ENCODE peak calls at places on chromosome 10, in five cellular contexts. One of them, this sample, is unnamed.

GRCh38 chr10:117619710-117620405 is 77.3 kb downstream of the EMX2 start:
- DNase-seq in uterus: no peak
- DNase-seq in colonic mucosa: no peak
- DNase-seq in Calu3: no peak
- DNase-seq in psoas muscle: no peak
- DNase-seq in this sample: peak

GRCh38 chr10:78312197-78313046 is 278.8 kb downstream of the RPS24 start:
- DNase-seq in uterus: peak
- DNase-seq in colonic mucosa: peak
- DNase-seq in Calu3: no peak
- DNase-seq in psoas muscle: no peak
- DNase-seq in this sample: peak

GRCh38 chr10:131053192-131053591 is 258.3 kb downstream of the TCERG1L start:
- DNase-seq in uterus: no peak
- DNase-seq in colonic mucosa: no peak
- DNase-seq in Calu3: no peak
- DNase-seq in psoas muscle: no peak
- DNase-seq in this sample: no peak

GRCh38 chr10:14583252-14583651 is 191.4 kb downstream of the FAM107B start:
- DNase-seq in uterus: no peak
- DNase-seq in colonic mucosa: no peak
- DNase-seq in Calu3: no peak
- DNase-seq in psoas muscle: no peak
- DNase-seq in this sample: no peak

GRCh38 chr10:27893320-27894014 is 105.4 kb downstream of the ODAD2 start:
- DNase-seq in uterus: no peak
- DNase-seq in colonic mucosa: no peak
- DNase-seq in Calu3: peak
- DNase-seq in psoas muscle: no peak
- DNase-seq in this sample: no peak

GRCh38 chr10:119250641-119251314 is 43.4 kb downstream of the GRK5 start:
- DNase-seq in uterus: no peak
- DNase-seq in colonic mucosa: no peak
- DNase-seq in Calu3: no peak
- DNase-seq in psoas muscle: no peak
- DNase-seq in this sample: no peak

GRCh38 chr10:30432631-30433285 is 1.2 kb upstream of the MAP3K8 start:
- DNase-seq in uterus: peak
- DNase-seq in colonic mucosa: peak
- DNase-seq in Calu3: no peak
- DNase-seq in psoas muscle: peak
- DNase-seq in this sample: no peak

GRCh38 chr10:77177589-77177988 is 460.0 kb downstream of the KCNMA1 start:
- DNase-seq in uterus: no peak
- DNase-seq in colonic mucosa: no peak
- DNase-seq in Calu3: no peak
- DNase-seq in psoas muscle: no peak
- DNase-seq in this sample: no peak

GRCh38 chr10:77179015-77179695 is 458.5 kb downstream of the KCNMA1 start:
- DNase-seq in uterus: peak
- DNase-seq in colonic mucosa: no peak
- DNase-seq in Calu3: no peak
- DNase-seq in psoas muscle: peak
- DNase-seq in this sample: no peak

GRCh38 chr10:3805791-3806381 is 20.9 kb upstream of the KLF6 start:
- DNase-seq in uterus: peak
- DNase-seq in colonic mucosa: no peak
- DNase-seq in Calu3: peak
- DNase-seq in psoas muscle: peak
- DNase-seq in this sample: no peak

GRCh38 chr10:6512182-6512581 is 67.9 kb downstream of the PRKCQ start:
- DNase-seq in uterus: no peak
- DNase-seq in colonic mucosa: no peak
- DNase-seq in Calu3: no peak
- DNase-seq in psoas muscle: no peak
- DNase-seq in this sample: no peak

GRCh38 chr10:6511347-6511746 is 68.7 kb downstream of the PRKCQ start:
- DNase-seq in uterus: no peak
- DNase-seq in colonic mucosa: no peak
- DNase-seq in Calu3: no peak
- DNase-seq in psoas muscle: no peak
- DNase-seq in this sample: no peak

GRCh38 chr10:6514180-6514579 is 65.9 kb downstream of the PRKCQ start:
- DNase-seq in uterus: no peak
- DNase-seq in colonic mucosa: no peak
- DNase-seq in Calu3: no peak
- DNase-seq in psoas muscle: peak
- DNase-seq in this sample: no peak

GRCh38 chr10:6514844-6515780 is 65.0 kb downstream of the PRKCQ start:
- DNase-seq in uterus: no peak
- DNase-seq in colonic mucosa: no peak
- DNase-seq in Calu3: no peak
- DNase-seq in psoas muscle: no peak
- DNase-seq in this sample: no peak

GRCh38 chr10:6513509-6513908 is 66.6 kb downstream of the PRKCQ start:
- DNase-seq in uterus: no peak
- DNase-seq in colonic mucosa: no peak
- DNase-seq in Calu3: no peak
- DNase-seq in psoas muscle: no peak
- DNase-seq in this sample: no peak
- TF ChIP-seq CTCF in uterus: no peak
- TF ChIP-seq CTCF in colonic mucosa: no peak
- TF ChIP-seq CTCF in Calu3: no peak
- TF ChIP-seq CTCF in psoas muscle: no peak
- TF ChIP-seq CTCF in this sample: no peak

GRCh38 chr10:86178401-86179142 is 188.0 kb downstream of the GRID1 start:
- DNase-seq in uterus: no peak
- DNase-seq in colonic mucosa: no peak
- DNase-seq in Calu3: peak
- DNase-seq in psoas muscle: no peak
- DNase-seq in this sample: no peak
- TF ChIP-seq CTCF in uterus: no peak
- TF ChIP-seq CTCF in colonic mucosa: peak
- TF ChIP-seq CTCF in Calu3: peak
- TF ChIP-seq CTCF in psoas muscle: no peak
- TF ChIP-seq CTCF in this sample: peak

DNA sequence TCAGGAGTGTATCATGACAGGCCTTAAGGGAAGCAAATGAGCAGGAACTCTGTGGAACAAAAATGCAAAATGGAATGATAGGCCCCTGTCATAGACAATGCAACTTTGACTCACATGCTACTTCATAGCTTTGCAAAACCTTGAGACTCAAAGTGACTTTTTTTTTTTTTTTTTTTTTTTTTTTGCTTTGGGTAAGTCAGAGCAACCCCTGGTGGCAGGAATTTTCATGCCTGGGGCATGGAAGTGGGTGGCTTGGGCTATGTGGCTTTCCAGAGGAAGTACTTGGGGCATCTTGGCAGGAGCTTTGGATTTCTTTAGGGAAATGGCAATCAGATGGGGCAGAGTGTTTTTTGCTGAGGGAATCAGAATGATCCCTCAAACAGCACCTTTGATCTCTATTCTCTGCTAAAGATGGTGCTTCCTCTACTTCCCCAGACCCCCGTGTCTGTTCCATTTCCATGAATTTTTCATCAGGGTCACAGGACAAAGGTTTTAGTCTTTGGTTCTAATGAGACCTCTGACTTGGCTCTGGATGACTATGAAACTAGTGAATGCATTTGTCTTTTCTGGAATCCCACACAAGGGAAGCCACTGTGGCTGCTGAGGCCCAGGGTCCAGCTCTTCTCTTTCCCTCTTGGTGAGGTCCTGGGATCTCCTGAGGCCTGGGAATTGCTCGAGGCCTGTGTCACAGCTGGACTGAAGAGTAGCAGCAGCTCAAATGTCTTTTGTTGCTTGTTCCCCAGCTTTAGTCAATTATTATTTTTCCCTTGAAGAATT is 62.8 kb downstream of the TACC2 start:
- DNase-seq in uterus: peak
- DNase-seq in colonic mucosa: peak
- DNase-seq in Calu3: peak
- DNase-seq in psoas muscle: peak
- DNase-seq in this sample: no peak
- TF ChIP-seq CTCF in uterus: peak
- TF ChIP-seq CTCF in colonic mucosa: peak
- TF ChIP-seq CTCF in Calu3: peak
- TF ChIP-seq CTCF in psoas muscle: peak
- TF ChIP-seq CTCF in this sample: peak

GRCh38 chr10:73287441-73287840 is 35.0 kb upstream of the MRPS16 start:
- DNase-seq in uterus: no peak
- DNase-seq in colonic mucosa: no peak
- DNase-seq in Calu3: no peak
- DNase-seq in psoas muscle: no peak
- DNase-seq in this sample: no peak

GRCh38 chr10:73293461-73293860 is 41.0 kb upstream of the MRPS16 start:
- DNase-seq in uterus: no peak
- DNase-seq in colonic mucosa: no peak
- DNase-seq in Calu3: no peak
- DNase-seq in psoas muscle: no peak
- DNase-seq in this sample: no peak

DNA sequence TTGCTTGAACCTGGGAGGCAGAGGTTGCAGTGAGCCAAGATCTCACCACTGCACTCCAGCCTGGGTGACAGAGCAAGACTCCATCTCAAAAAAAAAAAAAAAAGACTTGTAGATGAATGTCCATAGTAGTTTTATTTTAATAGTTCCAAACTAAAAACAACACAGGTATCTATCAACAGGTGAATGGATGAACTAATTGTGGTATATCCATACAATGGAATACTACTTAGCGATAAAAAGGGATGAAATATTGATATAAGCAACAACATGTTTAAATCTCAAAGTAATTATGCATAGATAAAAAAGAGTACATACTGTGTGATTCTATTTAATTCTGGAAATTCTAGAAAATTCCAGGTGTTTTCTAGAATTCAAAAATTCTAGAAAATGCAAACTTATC is 37.5 kb upstream of the MRPS16 start:
- DNase-seq in uterus: no peak
- DNase-seq in colonic mucosa: no peak
- DNase-seq in Calu3: no peak
- DNase-seq in psoas muscle: no peak
- DNase-seq in this sample: no peak
- TF ChIP-seq CTCF in uterus: no peak
- TF ChIP-seq CTCF in colonic mucosa: no peak
- TF ChIP-seq CTCF in Calu3: no peak
- TF ChIP-seq CTCF in psoas muscle: no peak
- TF ChIP-seq CTCF in this sample: no peak

GRCh38 chr10:86583983-86584382 is 62.4 kb upstream of the WAPL start:
- DNase-seq in uterus: no peak
- DNase-seq in colonic mucosa: no peak
- DNase-seq in Calu3: no peak
- DNase-seq in psoas muscle: no peak
- DNase-seq in this sample: no peak
- TF ChIP-seq CTCF in uterus: no peak
- TF ChIP-seq CTCF in colonic mucosa: no peak
- TF ChIP-seq CTCF in Calu3: no peak
- TF ChIP-seq CTCF in psoas muscle: no peak
- TF ChIP-seq CTCF in this sample: peak

DNA sequence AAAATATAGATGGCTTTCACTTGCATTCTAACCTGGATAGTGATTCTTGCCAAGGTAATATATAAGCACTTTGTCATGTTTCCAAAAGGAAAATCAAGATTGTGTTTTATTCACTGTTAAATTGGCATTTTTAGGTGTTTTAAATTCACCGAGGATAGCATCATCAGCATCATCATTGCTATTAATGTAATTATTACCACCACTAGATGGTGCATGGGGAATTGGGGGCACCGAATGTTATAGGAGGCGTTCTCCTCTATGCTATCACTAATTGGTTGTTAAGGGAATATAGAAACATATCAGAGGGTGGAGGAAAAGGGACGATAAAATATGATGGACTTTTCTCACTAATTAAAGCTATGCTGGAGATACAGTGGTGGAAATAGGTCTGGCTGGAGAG is 95.5 kb downstream of the CELF2 start:
- DNase-seq in uterus: no peak
- DNase-seq in colonic mucosa: no peak
- DNase-seq in Calu3: no peak
- DNase-seq in psoas muscle: no peak
- DNase-seq in this sample: no peak
- TF ChIP-seq CTCF in uterus: no peak
- TF ChIP-seq CTCF in colonic mucosa: no peak
- TF ChIP-seq CTCF in Calu3: no peak
- TF ChIP-seq CTCF in psoas muscle: no peak
- TF ChIP-seq CTCF in this sample: peak

This sample was measured in type B pancreatic cell.